ENCODE peak calls at places on chromosome 17, in nine cellular contexts. G is A549, B is transverse colon, W is AG04450, Y is vagina, T is heart right ventricle, K is neural progenitor cell, C is heart left ventricle, F is dorsolateral prefrontal cortex. L is an unnamed sample.
A peak's percentile ranks its signal among the peaks of the same experiment; 100 is the strongest.

GRCh38 chr17:18025596-18026407 is 13.2 kb downstream of the ATPAF2 start:
- DNase-seq in G (no peak), B (no peak), W (no peak), Y (no peak), T (no peak), K (no peak), C (no peak), F (no peak), L (no peak)

GRCh38 chr17:18203308-18203707 is 19.7 kb downstream of the ALKBH5 start:
- DNase-seq in G (no peak), B (no peak), W (no peak), Y (no peak), T (no peak), K (no peak), C (no peak), F (no peak), L (no peak)

GRCh38 chr17:9072626-9073339 is 51.5 kb downstream of the NTN1 start:
- DNase-seq in G (no peak), B (peak; percentile 35), W (no peak), Y (no peak), T (peak; percentile 64), K (no peak), C (peak; percentile 65), F (no peak), L (no peak)

GRCh38 chr17:54626146-54626703 is 274.4 kb upstream of the TOM1L1 start:
- DNase-seq in G (no peak), B (no peak), W (no peak), Y (no peak), T (no peak), K (peak; percentile 71), C (no peak), F (no peak), L (no peak)

GRCh38 chr17:36185416-36185815 is 9.0 kb upstream of the TBC1D3B start:
- DNase-seq in G (no peak), B (no peak), W (no peak), Y (no peak), T (no peak), K (no peak), C (no peak), F (no peak), L (no peak)

GRCh38 chr17:65495255-65496060 is 66.0 kb downstream of the AXIN2 start:
- DNase-seq in G (no peak), B (peak; percentile 39), W (no peak), Y (no peak), T (no peak), K (peak; percentile 88), C (no peak), F (no peak), L (peak; percentile 58)

GRCh38 chr17:66892286-66892685 is 57.4 kb downstream of the CACNG5 start:
- DNase-seq in G (no peak), B (no peak), W (no peak), Y (no peak), T (no peak), K (no peak), C (no peak), F (no peak), L (no peak)

GRCh38 chr17:7208027-7208571 is 11.5 kb downstream of the DLG4 start:
- DNase-seq in G (no peak), B (no peak), W (no peak), Y (no peak), T (no peak), K (peak; percentile 73), C (no peak), F (no peak), L (no peak)

GRCh38 chr17:59694344-59694743 is 12.9 kb downstream of the PTRH2 start:
- DNase-seq in G (no peak), B (no peak), W (no peak), Y (no peak), T (no peak), K (no peak), C (no peak), F (no peak), L (no peak)

GRCh38 chr17:44601574-44602372 is 44.5 kb downstream of the FZD2 start:
- DNase-seq in G (no peak), B (no peak), W (no peak), Y (no peak), T (no peak), K (no peak), C (no peak), F (no peak), L (no peak)

GRCh38 chr17:36888236-36888957 is 48.9 kb upstream of the LHX1 start:
- DNase-seq in G (no peak), B (no peak), W (no peak), Y (no peak), T (no peak), K (peak; percentile 29), C (no peak), F (no peak), L (no peak)

GRCh38 chr17:49364119-49364518 is 2.1 kb upstream of the ZNF652 start:
- DNase-seq in G (no peak), B (no peak), W (no peak), Y (no peak), T (no peak), K (no peak), C (no peak), F (no peak), L (no peak)

GRCh38 chr17:17872468-17873345 is 35.9 kb upstream of the SREBF1 start:
- DNase-seq in G (no peak), B (no peak), W (no peak), Y (no peak), T (no peak), K (no peak), C (no peak), F (no peak), L (no peak)

GRCh38 chr17:79664925-79665738 is 54.3 kb upstream of the RBFOX3 start:
- DNase-seq in G (no peak), B (peak; percentile 79), W (no peak), Y (peak; percentile 52), T (peak; percentile 81), K (peak; percentile 58), C (peak; percentile 70), F (peak; percentile 33), L (peak; percentile 87)

GRCh38 chr17:64264891-64265290 is 1.8 kb upstream of the TEX2 start:
- DNase-seq in G (no peak), B (no peak), W (no peak), Y (no peak), T (no peak), K (no peak), C (no peak), F (no peak), L (no peak)
- TF ChIP-seq CTCF in G (no peak), B (no peak), W (no peak), Y (no peak), T (no peak), K (no peak), C (no peak), F (no peak), L (no peak)

GRCh38 chr17:32192379-32192778 is 50.1 kb downstream of the RHOT1 start:
- DNase-seq in G (no peak), B (no peak), W (no peak), Y (no peak), T (no peak), K (no peak), C (no peak), F (no peak), L (no peak)
- H3K4me3 ChIP-seq in G (no peak overlapping the region), B (no peak overlapping the region), W (no peak overlapping the region), Y (no peak overlapping the region), T (no peak overlapping the region), K (no peak overlapping the region), C (no peak overlapping the region), F (no peak overlapping the region), L (no peak overlapping the region)

GRCh38 chr17:39617100-39617445 is 9.4 kb upstream of the NEUROD2 start:
- DNase-seq in G (no peak), B (no peak), W (no peak), Y (no peak), T (no peak), K (no peak), C (no peak), F (no peak), L (no peak)

GRCh38 chr17:39618956-39619785 is 7.6 kb upstream of the PPP1R1B start:
- DNase-seq in G (no peak), B (no peak), W (no peak), Y (no peak), T (no peak), K (no peak), C (no peak), F (no peak), L (no peak)

GRCh38 chr17:39619786-39620101 is 7.0 kb upstream of the PPP1R1B start:
- DNase-seq in G (no peak), B (no peak), W (no peak), Y (no peak), T (no peak), K (no peak), C (no peak), F (no peak), L (no peak)

GRCh38 chr17:39618252-39618913 is 8.4 kb upstream of the PPP1R1B start:
- DNase-seq in G (peak; percentile 65), B (peak; percentile 34), W (no peak), Y (no peak), T (no peak), K (no peak), C (no peak), F (no peak), L (no peak)

GRCh38 chr17:39617446-39618251 is 9.1 kb upstream of the PPP1R1B start:
- DNase-seq in G (peak; percentile 80), B (peak; percentile 83), W (no peak), Y (no peak), T (peak; percentile 71), K (peak; percentile 69), C (peak; percentile 66), F (peak; percentile 67), L (no peak)
- H3K27ac ChIP-seq in G (peak overlapping the region; percentile 89), B (peak overlapping the region; percentile 76), W (no peak overlapping the region), Y (no peak overlapping the region), T (no peak overlapping the region), K (no peak overlapping the region), C (no peak overlapping the region), F (peak overlapping the region; percentile 15), L (peak overlapping the region; percentile 70)

GRCh38 chr17:76250141-76250540 is 9.8 kb upstream of the RNF157 start:
- DNase-seq in G (no peak), B (no peak), W (no peak), Y (no peak), T (no peak), K (no peak), C (no peak), F (no peak), L (no peak)

GRCh38 chr17:76247304-76247703 is 7.0 kb upstream of the RNF157 start:
- DNase-seq in G (no peak), B (no peak), W (no peak), Y (no peak), T (no peak), K (no peak), C (no peak), F (no peak), L (no peak)

GRCh38 chr17:76246080-76247066 is 6.1 kb upstream of the RNF157 start:
- DNase-seq in G (no peak), B (peak; percentile 74), W (no peak), Y (no peak), T (no peak), K (no peak), C (no peak), F (no peak), L (no peak)

GRCh38 chr17:76251478-76252039 is 11.3 kb upstream of the RNF157 start:
- DNase-seq in G (no peak), B (no peak), W (no peak), Y (no peak), T (no peak), K (no peak), C (no peak), F (no peak), L (peak; percentile 48)

GRCh38 chr17:76248013-76248782 is 7.9 kb upstream of the RNF157 start:
- DNase-seq in G (no peak), B (no peak), W (no peak), Y (no peak), T (no peak), K (no peak), C (no peak), F (no peak), L (peak; percentile 24)
- TF ChIP-seq CTCF in G (peak; percentile 26), B (no peak), W (peak; percentile 32), Y (no peak), T (no peak), K (no peak), C (no peak), F (no peak), L (no peak)